ENCODE peak calls at places on chromosome 4, in seven cellular contexts. Z is HTR-8/SVneo; T is activated CD4-positive, CD25-positive, alpha-beta regulatory T cell; N is AG20443; H is MG63; S is smooth muscle cell of the brain vasculature; B is AG04449. E is an unnamed sample.

GRCh38 chr4:39045791-39046221 is 13.6 kb upstream of the TMEM156 start:
- DNase-seq in Z (no peak), T (no peak), N (no peak), H (no peak), S (no peak), B (no peak), E (peak; percentile 15)

GRCh38 chr4:158155656-158156356 is 17.0 kb downstream of the GASK1B start:
- DNase-seq in Z (no peak), T (no peak), N (no peak), H (no peak), S (no peak), B (no peak), E (no peak)

GRCh38 chr4:95215991-95216605 is 332.7 kb downstream of the UNC5C start:
- DNase-seq in Z (no peak), T (no peak), N (no peak), H (no peak), S (no peak), B (no peak), E (no peak)

GRCh38 chr4:17688011-17688441 is 73.6 kb downstream of the MED28 start:
- DNase-seq in Z (no peak), T (no peak), N (peak; percentile 14), H (no peak), S (no peak), B (no peak), E (no peak)

GRCh38 chr4:173014113-173014558 is 154.5 kb upstream of the GALNT7 start:
- DNase-seq in Z (peak; percentile 38), T (no peak), N (peak; percentile 44), H (peak; percentile 45), S (peak; percentile 80), B (no peak), E (no peak)

GRCh38 chr4:185892165-185892564 is 80.2 kb upstream of the SORBS2 start:
- DNase-seq in Z (no peak), T (no peak), N (no peak), H (no peak), S (no peak), B (no peak), E (no peak)

GRCh38 chr4:2591189-2591588 is 54.7 kb downstream of the FAM193A start:
- DNase-seq in Z (no peak), T (no peak), N (peak; percentile 35), H (no peak), S (no peak), B (no peak), E (peak; percentile 10)

GRCh38 chr4:161182913-161183312 is 980.9 kb downstream of the FSTL5 start:
- DNase-seq in Z (no peak), T (no peak), N (no peak), H (no peak), S (no peak), B (no peak), E (no peak)

GRCh38 chr4:78951862-78952472 is 12.7 kb upstream of the PAQR3 start:
- DNase-seq in Z (peak; percentile 11), T (no peak), N (peak; percentile 65), H (no peak), S (no peak), B (no peak), E (no peak)

GRCh38 chr4:23934915-23935314 is 45.1 kb upstream of the PPARGC1A start:
- DNase-seq in Z (peak; percentile 21), T (no peak), N (peak; percentile 90), H (peak; percentile 81), S (peak; percentile 91), B (peak; percentile 83), E (no peak)

GRCh38 chr4:21811576-21811975 is 137.0 kb downstream of the KCNIP4 start:
- DNase-seq in Z (no peak), T (no peak), N (peak; percentile 55), H (no peak), S (no peak), B (no peak), E (no peak)

GRCh38 chr4:183996868-183997267 is 91.8 kb downstream of the STOX2 start:
- DNase-seq in Z (peak; percentile 14), T (no peak), N (no peak), H (peak; percentile 23), S (no peak), B (peak; percentile 42), E (no peak)

GRCh38 chr4:93495346-93495745 is 333.2 kb upstream of the ATOH1 start:
- DNase-seq in Z (no peak), T (no peak), N (no peak), H (no peak), S (no peak), B (no peak), E (no peak)

GRCh38 chr4:185256444-185256843 is 47.0 kb downstream of the SNX25 start:
- DNase-seq in Z (peak; percentile 26), T (no peak), N (peak; percentile 21), H (no peak), S (no peak), B (no peak), E (no peak)

GRCh38 chr4:110122201-110122600 is 76.2 kb downstream of the ELOVL6 start:
- DNase-seq in Z (no peak), T (no peak), N (no peak), H (no peak), S (no peak), B (no peak), E (no peak)

GRCh38 chr4:69743476-69744156 is 16.8 kb downstream of the SULT1B1 start:
- DNase-seq in Z (no peak), T (no peak), N (no peak), H (no peak), S (no peak), B (no peak), E (no peak)

GRCh38 chr4:104451573-104451972 is 43.1 kb downstream of the CXXC4 start:
- DNase-seq in Z (no peak), T (no peak), N (no peak), H (no peak), S (no peak), B (no peak), E (no peak)

GRCh38 chr4:179145746-179146530 is 1703.7 kb upstream of the AGA start:
- DNase-seq in Z (no peak), T (no peak), N (no peak), H (no peak), S (no peak), B (no peak), E (no peak)

GRCh38 chr4:8501781-8502180 is 61.2 kb downstream of the TRMT44 start:
- DNase-seq in Z (no peak), T (no peak), N (no peak), H (no peak), S (no peak), B (no peak), E (no peak)

GRCh38 chr4:20420916-20421315 is 169.2 kb downstream of the SLIT2 start:
- DNase-seq in Z (no peak), T (no peak), N (no peak), H (no peak), S (no peak), B (no peak), E (no peak)

GRCh38 chr4:22794731-22795130 is 102.0 kb downstream of the GBA3 start:
- DNase-seq in Z (no peak), T (no peak), N (no peak), H (no peak), S (no peak), B (no peak), E (no peak)